ENCODE peak calls at places on chromosomes 11 and 22, in six cellular contexts. One of them, this sample, is unnamed.

GRCh38 chr11:81497202-81497804 is 1236.4 kb downstream of the FAM181B start:
- DNase-seq in cardiac fibroblast: peak
- DNase-seq in HT-29: peak
- DNase-seq in esophagus squamous epithelium: no peak
- DNase-seq in activated T-helper 9 cell treated with anti-CD3 and anti-CD28 coated beads, Interleukin-2, amount 50 U/mL, for 16 hours: no peak
- DNase-seq in COLO829: peak
- DNase-seq in this sample: no peak

GRCh38 chr11:69924308-69925161 is 105.3 kb upstream of the FGF3 start:
- DNase-seq in cardiac fibroblast: no peak
- DNase-seq in HT-29: no peak
- DNase-seq in esophagus squamous epithelium: no peak
- DNase-seq in activated T-helper 9 cell treated with anti-CD3 and anti-CD28 coated beads, Interleukin-2, amount 50 U/mL, for 16 hours: no peak
- DNase-seq in COLO829: no peak
- DNase-seq in this sample: no peak

GRCh38 chr11:121311373-121311772 is 18.8 kb downstream of the SC5D start:
- DNase-seq in cardiac fibroblast: no peak
- DNase-seq in HT-29: no peak
- DNase-seq in esophagus squamous epithelium: no peak
- DNase-seq in activated T-helper 9 cell treated with anti-CD3 and anti-CD28 coated beads, Interleukin-2, amount 50 U/mL, for 16 hours: no peak
- DNase-seq in COLO829: no peak
- DNase-seq in this sample: no peak

GRCh38 chr11:64869571-64870175 is 8.7 kb downstream of the EHD1 start:
- DNase-seq in cardiac fibroblast: no peak
- DNase-seq in HT-29: no peak
- DNase-seq in esophagus squamous epithelium: no peak
- DNase-seq in activated T-helper 9 cell treated with anti-CD3 and anti-CD28 coated beads, Interleukin-2, amount 50 U/mL, for 16 hours: no peak
- DNase-seq in COLO829: no peak
- DNase-seq in this sample: no peak

GRCh38 chr11:5712507-5712906 is 22.9 kb downstream of the TRIM22 start:
- DNase-seq in cardiac fibroblast: peak
- DNase-seq in HT-29: peak
- DNase-seq in esophagus squamous epithelium: no peak
- DNase-seq in activated T-helper 9 cell treated with anti-CD3 and anti-CD28 coated beads, Interleukin-2, amount 50 U/mL, for 16 hours: no peak
- DNase-seq in COLO829: no peak
- DNase-seq in this sample: no peak

GRCh38 chr11:101618691-101619090 is 34.9 kb upstream of the TRPC6 start:
- DNase-seq in cardiac fibroblast: no peak
- DNase-seq in HT-29: no peak
- DNase-seq in esophagus squamous epithelium: no peak
- DNase-seq in activated T-helper 9 cell treated with anti-CD3 and anti-CD28 coated beads, Interleukin-2, amount 50 U/mL, for 16 hours: no peak
- DNase-seq in COLO829: no peak
- DNase-seq in this sample: peak

GRCh38 chr11:107017433-107018227 is 646 bp downstream of the GUCY1A2 start:
- DNase-seq in cardiac fibroblast: peak
- DNase-seq in HT-29: no peak
- DNase-seq in esophagus squamous epithelium: no peak
- DNase-seq in activated T-helper 9 cell treated with anti-CD3 and anti-CD28 coated beads, Interleukin-2, amount 50 U/mL, for 16 hours: no peak
- DNase-seq in COLO829: no peak
- DNase-seq in this sample: no peak

GRCh38 chr22:23591203-23591791 is 11.2 kb upstream of the IGLL1 start:
- DNase-seq in cardiac fibroblast: peak
- DNase-seq in HT-29: peak
- DNase-seq in esophagus squamous epithelium: no peak
- DNase-seq in activated T-helper 9 cell treated with anti-CD3 and anti-CD28 coated beads, Interleukin-2, amount 50 U/mL, for 16 hours: peak
- DNase-seq in COLO829: peak
- DNase-seq in this sample: no peak

GRCh38 chr22:37790234-37790633 is 17.5 kb upstream of the GCAT start:
- DNase-seq in cardiac fibroblast: no peak
- DNase-seq in HT-29: no peak
- DNase-seq in esophagus squamous epithelium: no peak
- DNase-seq in activated T-helper 9 cell treated with anti-CD3 and anti-CD28 coated beads, Interleukin-2, amount 50 U/mL, for 16 hours: no peak
- DNase-seq in COLO829: no peak
- DNase-seq in this sample: no peak

GRCh38 chr11:118226294-118226693 is 1.5 kb upstream of the JAML start:
- DNase-seq in cardiac fibroblast: no peak
- DNase-seq in HT-29: no peak
- DNase-seq in esophagus squamous epithelium: no peak
- DNase-seq in activated T-helper 9 cell treated with anti-CD3 and anti-CD28 coated beads, Interleukin-2, amount 50 U/mL, for 16 hours: no peak
- DNase-seq in COLO829: no peak
- DNase-seq in this sample: no peak

GRCh38 chr11:2318707-2319106 is 16.9 kb downstream of the TSPAN32 start:
- DNase-seq in cardiac fibroblast: no peak
- DNase-seq in HT-29: no peak
- DNase-seq in esophagus squamous epithelium: no peak
- DNase-seq in activated T-helper 9 cell treated with anti-CD3 and anti-CD28 coated beads, Interleukin-2, amount 50 U/mL, for 16 hours: no peak
- DNase-seq in COLO829: no peak
- DNase-seq in this sample: no peak

GRCh38 chr22:23503142-23503541 is 76.9 kb downstream of the IGLL1 start:
- DNase-seq in cardiac fibroblast: no peak
- DNase-seq in HT-29: no peak
- DNase-seq in esophagus squamous epithelium: no peak
- DNase-seq in activated T-helper 9 cell treated with anti-CD3 and anti-CD28 coated beads, Interleukin-2, amount 50 U/mL, for 16 hours: no peak
- DNase-seq in COLO829: no peak
- DNase-seq in this sample: no peak

GRCh38 chr11:43984519-43985385 is 42.3 kb downstream of the C11orf96 start:
- DNase-seq in cardiac fibroblast: no peak
- DNase-seq in HT-29: peak
- DNase-seq in esophagus squamous epithelium: no peak
- DNase-seq in activated T-helper 9 cell treated with anti-CD3 and anti-CD28 coated beads, Interleukin-2, amount 50 U/mL, for 16 hours: no peak
- DNase-seq in COLO829: no peak
- DNase-seq in this sample: peak

GRCh38 chr22:49724030-49724892 is 103.4 kb downstream of the BRD1 start:
- DNase-seq in cardiac fibroblast: no peak
- DNase-seq in HT-29: no peak
- DNase-seq in esophagus squamous epithelium: no peak
- DNase-seq in activated T-helper 9 cell treated with anti-CD3 and anti-CD28 coated beads, Interleukin-2, amount 50 U/mL, for 16 hours: no peak
- DNase-seq in COLO829: no peak
- DNase-seq in this sample: no peak

GRCh38 chr11:103988595-103988969 is 47.9 kb upstream of the DDI1 start:
- DNase-seq in cardiac fibroblast: peak
- DNase-seq in HT-29: no peak
- DNase-seq in esophagus squamous epithelium: no peak
- DNase-seq in activated T-helper 9 cell treated with anti-CD3 and anti-CD28 coated beads, Interleukin-2, amount 50 U/mL, for 16 hours: no peak
- DNase-seq in COLO829: no peak
- DNase-seq in this sample: peak

This sample was measured in kidney epithelial cell.